ENCODE peak calls at places on chromosomes 5 and 9, in six cellular contexts. O is hepatocyte; R is mucosa of gallbladder; S is mesendoderm; L is stimulated activated naive CD4-positive, alpha-beta T cell; G is A549. C is an unnamed sample.

GRCh38 chr9:38229123-38229829 is 160.2 kb upstream of the SHB start:
- DNase-seq in R (no peak), L (no peak), G (no peak), S (peak), O (peak), C (peak)

GRCh38 chr5:125190232-125191051 is 444.0 kb upstream of the ZNF608 start:
- DNase-seq in R (no peak), G (no peak), L (no peak), S (peak), O (peak), C (peak)

GRCh38 chr5:167998148-167998767 is 293.2 kb upstream of the WWC1 start:
- DNase-seq in G (no peak), L (no peak), O (no peak), R (no peak), S (no peak), C (no peak)

GRCh38 chr5:14710313-14710994 is 45.9 kb downstream of the OTULIN start:
- DNase-seq in S (no peak), O (no peak), R (no peak), G (no peak), L (no peak), C (peak)

GRCh38 chr5:110726249-110727024 is at the start of gene TMEM232:
- DNase-seq in O (peak), S (peak), G (peak), R (peak), L (peak), C (peak)

GRCh38 chr9:78441396-78441795 is 144.5 kb downstream of the PSAT1 start:
- DNase-seq in R (no peak), O (no peak), L (no peak), G (no peak), S (no peak), C (no peak)

GRCh38 chr5:127206320-127207113 is 84.1 kb upstream of the MEGF10 start:
- DNase-seq in L (no peak), R (no peak), S (peak), G (peak), O (peak), C (peak)

GRCh38 chr9:77588319-77588937 is 59.7 kb downstream of the GNA14 start:
- DNase-seq in L (no peak), G (peak), O (peak), R (no peak), S (peak), C (peak)

GRCh38 chr9:97978706-97979105 is 4.4 kb upstream of the ANP32B start:
- DNase-seq in S (no peak), L (no peak), O (no peak), R (no peak), G (no peak), C (peak)

GRCh38 chr5:80216753-80217596 is 38.9 kb downstream of the SERINC5 start:
- DNase-seq in L (peak), G (no peak), R (peak), O (no peak), S (no peak), C (peak)

GRCh38 chr9:136059851-136060670 is 35.0 kb downstream of the NACC2 start:
- DNase-seq in S (no peak), R (no peak), L (no peak), G (no peak), O (peak), C (no peak)

GRCh38 chr9:94983552-94983951 is 257.1 kb downstream of the AOPEP start:
- DNase-seq in L (no peak), O (no peak), G (no peak), S (no peak), R (peak), C (no peak)

GRCh38 chr9:82488702-82489578 is 500.4 kb downstream of the SPATA31D1 start:
- DNase-seq in O (peak), S (peak), G (no peak), R (peak), L (no peak), C (peak)

GRCh38 chr9:113566712-113567071 is 103.2 kb downstream of the RGS3 start:
- DNase-seq in R (no peak), S (no peak), L (no peak), O (no peak), G (no peak), C (no peak)

GRCh38 chr5:3302228-3302627 is 293.4 kb upstream of the IRX1 start:
- DNase-seq in L (no peak), O (no peak), R (no peak), G (no peak), S (no peak), C (no peak)

GRCh38 chr9:126915281-126915816 is 767 bp downstream of the RALGPS1 start:
- DNase-seq in S (peak), O (peak), R (peak), L (peak), G (no peak), C (peak)

GRCh38 chr9:115291841-115292240 is 173.9 kb upstream of the TNC start:
- DNase-seq in G (no peak), O (peak), S (peak), L (no peak), R (peak), C (no peak)

GRCh38 chr9:119216891-119217290 is 152.3 kb downstream of the BRINP1 start:
- DNase-seq in S (no peak), G (no peak), L (no peak), O (peak), R (no peak), C (no peak)

GRCh38 chr5:63928451-63928850 is 33.8 kb downstream of the HTR1A start:
- DNase-seq in L (no peak), S (no peak), G (no peak), R (no peak), O (no peak), C (peak)

GRCh38 chr9:32603914-32604852 is 31.2 kb upstream of the NDUFB6 start:
- DNase-seq in G (peak), S (no peak), L (no peak), O (peak), R (no peak), C (peak)

GRCh38 chr5:11346336-11346735 is 557.9 kb downstream of the CTNND2 start:
- DNase-seq in G (no peak), R (no peak), L (no peak), S (peak), O (no peak), C (no peak)

GRCh38 chr9:121674952-121675351 is 23.5 kb downstream of the DAB2IP start:
- DNase-seq in S (peak), R (no peak), G (no peak), L (no peak), O (peak), C (peak)

GRCh38 chr9:14895806-14896205 is 14.4 kb downstream of the FREM1 start:
- DNase-seq in O (no peak), R (no peak), S (peak), G (no peak), L (no peak), C (no peak)